ENCODE peak calls at places on chromosomes 16 and 17, in nine cellular contexts. One of them, this sample, is unnamed.

GRCh38 chr16:78122774-78123315 is 23.4 kb downstream of the WWOX start:
- DNase-seq in germinal center: peak; percentile 45
- DNase-seq in T-helper 2 cell: peak; percentile 25
- DNase-seq in iPS-NIHi11: peak; percentile 37
- DNase-seq in NCI-H2171: peak; percentile 38
- DNase-seq in HL-60: no peak
- DNase-seq in HFF-Myc: peak; percentile 25
- DNase-seq in CD4-positive, CD25-positive, alpha-beta regulatory T cell: peak; percentile 61
- DNase-seq in nephron progenitor cell: no peak
- DNase-seq in this sample: peak; percentile 75

GRCh38 chr16:58418026-58418425 is 25.8 kb downstream of the GINS3 start:
- DNase-seq in HFF-Myc: no peak
- DNase-seq in NCI-H2171: no peak
- DNase-seq in T-helper 2 cell: no peak
- DNase-seq in CD4-positive, CD25-positive, alpha-beta regulatory T cell: no peak
- DNase-seq in HL-60: no peak
- DNase-seq in iPS-NIHi11: no peak
- DNase-seq in germinal center: no peak
- DNase-seq in nephron progenitor cell: no peak
- DNase-seq in this sample: no peak

GRCh38 chr17:76026714-76027158 is 370 bp downstream of the EVPL start:
- DNase-seq in HL-60: no peak
- DNase-seq in NCI-H2171: no peak
- DNase-seq in nephron progenitor cell: no peak
- DNase-seq in HFF-Myc: no peak
- DNase-seq in iPS-NIHi11: no peak
- DNase-seq in germinal center: no peak
- DNase-seq in T-helper 2 cell: no peak
- DNase-seq in CD4-positive, CD25-positive, alpha-beta regulatory T cell: no peak
- DNase-seq in this sample: no peak

GRCh38 chr17:47636273-47637030 is 13.3 kb upstream of the KPNB1 start:
- DNase-seq in HL-60: no peak
- DNase-seq in germinal center: no peak
- DNase-seq in iPS-NIHi11: no peak
- DNase-seq in CD4-positive, CD25-positive, alpha-beta regulatory T cell: no peak
- DNase-seq in HFF-Myc: no peak
- DNase-seq in nephron progenitor cell: no peak
- DNase-seq in NCI-H2171: peak; percentile 77
- DNase-seq in T-helper 2 cell: no peak
- DNase-seq in this sample: no peak

GRCh38 chr16:1154291-1154886 is 1.5 kb downstream of the CACNA1H start:
- DNase-seq in HFF-Myc: no peak
- DNase-seq in T-helper 2 cell: no peak
- DNase-seq in nephron progenitor cell: peak; percentile 38
- DNase-seq in germinal center: no peak
- DNase-seq in iPS-NIHi11: peak; percentile 57
- DNase-seq in HL-60: no peak
- DNase-seq in CD4-positive, CD25-positive, alpha-beta regulatory T cell: no peak
- DNase-seq in NCI-H2171: no peak
- DNase-seq in this sample: peak; percentile 39

GRCh38 chr17:7124923-7125322 is 10.3 kb upstream of the ASGR2 start:
- DNase-seq in NCI-H2171: no peak
- DNase-seq in HL-60: no peak
- DNase-seq in nephron progenitor cell: no peak
- DNase-seq in iPS-NIHi11: no peak
- DNase-seq in HFF-Myc: no peak
- DNase-seq in T-helper 2 cell: no peak
- DNase-seq in CD4-positive, CD25-positive, alpha-beta regulatory T cell: no peak
- DNase-seq in germinal center: no peak
- DNase-seq in this sample: no peak

GRCh38 chr17:16419929-16420271 is 4.5 kb downstream of the TRPV2 start:
- DNase-seq in T-helper 2 cell: peak; percentile 45
- DNase-seq in germinal center: no peak
- DNase-seq in iPS-NIHi11: peak; percentile 1
- DNase-seq in HL-60: no peak
- DNase-seq in nephron progenitor cell: no peak
- DNase-seq in HFF-Myc: no peak
- DNase-seq in CD4-positive, CD25-positive, alpha-beta regulatory T cell: no peak
- DNase-seq in NCI-H2171: no peak
- DNase-seq in this sample: peak; percentile 55

GRCh38 chr16:78485188-78485898 is 385.9 kb downstream of the WWOX start:
- DNase-seq in nephron progenitor cell: no peak
- DNase-seq in HFF-Myc: no peak
- DNase-seq in germinal center: no peak
- DNase-seq in HL-60: no peak
- DNase-seq in CD4-positive, CD25-positive, alpha-beta regulatory T cell: no peak
- DNase-seq in T-helper 2 cell: no peak
- DNase-seq in NCI-H2171: no peak
- DNase-seq in iPS-NIHi11: no peak
- DNase-seq in this sample: no peak

GRCh38 chr17:32488177-32488542 is 1.4 kb downstream of the CDK5R1 start:
- DNase-seq in HFF-Myc: no peak
- DNase-seq in CD4-positive, CD25-positive, alpha-beta regulatory T cell: no peak
- DNase-seq in germinal center: no peak
- DNase-seq in NCI-H2171: no peak
- DNase-seq in iPS-NIHi11: no peak
- DNase-seq in nephron progenitor cell: no peak
- DNase-seq in T-helper 2 cell: no peak
- DNase-seq in HL-60: no peak
- DNase-seq in this sample: no peak

GRCh38 chr16:65754799-65755691 is 611.4 kb upstream of the CDH5 start:
- DNase-seq in T-helper 2 cell: no peak
- DNase-seq in iPS-NIHi11: no peak
- DNase-seq in CD4-positive, CD25-positive, alpha-beta regulatory T cell: no peak
- DNase-seq in nephron progenitor cell: no peak
- DNase-seq in germinal center: no peak
- DNase-seq in NCI-H2171: no peak
- DNase-seq in HFF-Myc: no peak
- DNase-seq in HL-60: no peak
- DNase-seq in this sample: peak; percentile 35

This sample was measured in cardiac fibroblast.